ENCODE peak calls at places on chromosomes 13 and 19, in seven cellular contexts. S is lower lobe of right lung, D is thyroid gland, W is gastrocnemius medialis, V is A673, K is neural crest cell, M is spleen. A is an unnamed sample.

GRCh38 chr13:110062077-110062776 is 244.7 kb downstream of the COL4A1 start:
- DNase-seq in S (no peak), D (no peak), W (peak), V (no peak), K (no peak), M (no peak), A (peak)

GRCh38 chr19:5564930-5565329 is 2.8 kb downstream of the TINCR start:
- DNase-seq in S (no peak), D (no peak), W (no peak), V (no peak), K (no peak), M (no peak), A (no peak)

GRCh38 chr13:47859129-47859528 is 141.9 kb downstream of the SUCLA2 start:
- DNase-seq in S (no peak), D (no peak), W (no peak), V (no peak), K (no peak), M (no peak), A (peak)

GRCh38 chr13:113941571-113942191 is 32.2 kb downstream of the C13orf46 start:
- DNase-seq in S (no peak), D (no peak), W (no peak), V (no peak), K (no peak), M (peak), A (peak)

GRCh38 chr13:24614306-24615080 is 65.7 kb upstream of the ATP12A start:
- DNase-seq in S (no peak), D (no peak), W (no peak), V (no peak), K (no peak), M (no peak), A (no peak)

GRCh38 chr19:35216026-35216832 is 12.3 kb downstream of the FAM187B start:
- DNase-seq in S (no peak), D (no peak), W (no peak), V (no peak), K (no peak), M (peak), A (peak)

GRCh38 chr19:810077-810855 is 11.5 kb downstream of the PLPPR3 start:
- DNase-seq in S (no peak), D (no peak), W (no peak), V (no peak), K (no peak), M (no peak), A (no peak)

GRCh38 chr19:55504981-55505380 is 16.7 kb downstream of the SSC5D start:
- DNase-seq in S (no peak), D (no peak), W (no peak), V (no peak), K (no peak), M (no peak), A (no peak)

GRCh38 chr19:21698215-21698614 is 69.2 kb downstream of the ZNF100 start:
- DNase-seq in S (no peak), D (no peak), W (no peak), V (peak), K (no peak), M (no peak), A (peak)

GRCh38 chr13:67351114-67351513 is 121.0 kb upstream of the PCDH9 start:
- DNase-seq in S (no peak), D (no peak), W (no peak), V (no peak), K (no peak), M (no peak), A (no peak)

GRCh38 chr13:25678398-25678797 is 306.6 kb downstream of the ATP8A2 start:
- DNase-seq in S (no peak), D (peak), W (peak), V (no peak), K (no peak), M (no peak), A (no peak)

GRCh38 chr19:29771708-29772415 is 39.9 kb upstream of the CCNE1 start:
- DNase-seq in S (no peak), D (peak), W (no peak), V (peak), K (peak), M (no peak), A (peak)

GRCh38 chr19:4328243-4328990 is 10.2 kb downstream of the STAP2 start:
- DNase-seq in S (peak), D (peak), W (peak), V (peak), K (peak), M (peak), A (peak)

GRCh38 chr13:89925107-89925506 is 1422.4 kb upstream of the MIR17HG start:
- DNase-seq in S (no peak), D (no peak), W (no peak), V (peak), K (no peak), M (no peak), A (no peak)

GRCh38 chr13:26759907-26760834 is at the start of gene GPR12:
- DNase-seq in S (no peak), D (no peak), W (no peak), V (peak), K (peak), M (no peak), A (peak)

GRCh38 chr19:12611361-12611699 is 610 bp downstream of the ZNF791 start:
- DNase-seq in S (peak), D (peak), W (peak), V (peak), K (peak), M (peak), A (peak)

GRCh38 chr13:25375727-25376358 is 4.1 kb downstream of the ATP8A2 start:
- DNase-seq in S (no peak), D (no peak), W (no peak), V (peak), K (peak), M (no peak), A (peak)

GRCh38 chr13:51761638-51762350 is 42.2 kb downstream of the DHRS12 start:
- DNase-seq in S (no peak), D (peak), W (no peak), V (no peak), K (no peak), M (no peak), A (peak)
- TF ChIP-seq CTCF in S (no peak), D (no peak), W (no peak), V (no peak), K (no peak), M (no peak), A (no peak)

GRCh38 chr13:98879965-98880364 is 97.9 kb downstream of the DOCK9 start:
- DNase-seq in S (no peak), D (no peak), W (peak), V (no peak), K (no peak), M (no peak), A (no peak)
- TF ChIP-seq CTCF in S (no peak), D (no peak), W (no peak), V (no peak), K (no peak), M (no peak), A (no peak)

GRCh38 chr13:65615506-65615905 is 1614.6 kb downstream of the PCDH9 start:
- DNase-seq in S (no peak), D (no peak), W (no peak), V (no peak), K (no peak), M (no peak), A (no peak)

GRCh38 chr13:65613004-65613403 is 1617.1 kb downstream of the PCDH9 start:
- DNase-seq in S (no peak), D (no peak), W (no peak), V (no peak), K (no peak), M (no peak), A (no peak)
- TF ChIP-seq CTCF in S (no peak), D (no peak), W (no peak), V (peak), K (peak), M (no peak), A (peak)

GRCh38 chr13:56752630-56753029 is 388.1 kb upstream of the PRR20A start:
- DNase-seq in S (no peak), D (no peak), W (no peak), V (no peak), K (no peak), M (no peak), A (no peak)

GRCh38 chr13:56755181-56755580 is 385.5 kb upstream of the PRR20A start:
- DNase-seq in S (no peak), D (no peak), W (no peak), V (peak), K (no peak), M (no peak), A (no peak)
- TF ChIP-seq CTCF in S (no peak), D (no peak), W (no peak), V (peak), K (no peak), M (no peak), A (no peak)

DNA sequence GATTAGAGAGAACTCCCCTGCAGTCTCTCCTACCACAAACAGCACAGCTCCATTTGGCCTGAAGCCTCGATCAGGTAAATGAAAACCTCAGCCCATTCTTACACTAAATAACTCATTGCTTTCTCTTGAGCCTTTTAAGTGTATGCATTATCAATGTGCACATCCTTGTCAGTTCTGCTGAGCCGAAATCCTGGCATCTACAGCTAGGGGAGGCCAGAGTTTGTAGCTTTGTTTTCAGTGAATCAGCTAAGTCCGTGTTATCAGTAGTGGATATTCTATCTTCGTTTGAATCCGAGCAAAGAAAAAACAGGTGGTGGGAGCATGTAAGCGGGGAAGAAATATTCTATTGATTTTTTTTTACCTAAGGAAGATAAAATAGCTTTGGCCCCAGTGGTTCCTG is 84.4 kb downstream of the ESD start:
- DNase-seq in S (no peak), D (no peak), W (no peak), V (no peak), K (no peak), M (no peak), A (no peak)
- TF ChIP-seq CTCF in S (no peak), D (no peak), W (no peak), V (no peak), K (no peak), M (no peak), A (peak)

GRCh38 chr19:43124360-43124759 is 41.9 kb upstream of the PSG2 start:
- DNase-seq in S (no peak), D (no peak), W (no peak), V (no peak), K (no peak), M (no peak), A (no peak)
- TF ChIP-seq CTCF in S (no peak), D (no peak), W (no peak), V (no peak), K (no peak), M (no peak), A (no peak)

GRCh38 chr19:42693760-42694350 is 46.4 kb downstream of the PSG3 start:
- DNase-seq in S (no peak), D (peak), W (no peak), V (peak), K (no peak), M (no peak), A (peak)
- TF ChIP-seq CTCF in S (no peak), D (no peak), W (no peak), V (peak), K (no peak), M (no peak), A (peak)